ENCODE peak calls at places on chromosome 1, in ten cellular contexts. Y is SK-N-SH, O is transverse colon, E is GM23338, D is HCT116, T is GM12878, W is breast epithelium, L is prostate gland, U is K562, R is stomach. F is an unnamed sample.

GRCh38 chr1:21766210-21766609 is 16.7 kb downstream of the USP48 start:
- DNase-seq in L (no peak), T (no peak), D (no peak), U (no peak), Y (no peak), E (no peak), O (no peak), W (no peak), R (no peak), F (no peak)

GRCh38 chr1:196143602-196144342 is 464.5 kb downstream of the KCNT2 start:
- DNase-seq in D (peak; percentile 24), W (no peak), O (no peak), L (no peak), E (peak; percentile 70), T (no peak), Y (no peak), R (no peak), U (no peak), F (no peak)

GRCh38 chr1:222732216-222733159 is 4.5 kb upstream of the FAM177B start:
- DNase-seq in E (no peak), T (peak; percentile 77), Y (no peak), D (no peak), O (no peak), W (no peak), L (no peak), U (no peak), R (no peak), F (no peak)

GRCh38 chr1:156618853-156619581 is at the start of gene HAPLN2:
- DNase-seq in W (no peak), L (no peak), Y (no peak), T (no peak), E (peak; percentile 82), R (no peak), U (peak; percentile 47), O (no peak), D (no peak), F (no peak)

GRCh38 chr1:5743435-5744095 is 248.7 kb downstream of the NPHP4 start:
- DNase-seq in E (no peak), T (no peak), L (no peak), W (peak; percentile 46), O (no peak), D (no peak), Y (no peak), U (no peak), R (no peak), F (peak; percentile 12)

GRCh38 chr1:27031235-27032118 is 18.8 kb upstream of the TENT5B start:
- DNase-seq in R (peak; percentile 86), W (peak; percentile 94), U (peak; percentile 23), T (no peak), E (peak; percentile 89), Y (peak; percentile 38), L (peak; percentile 95), O (peak; percentile 89), D (peak; percentile 67), F (peak; percentile 82)

GRCh38 chr1:18991585-18991984 is 35.1 kb upstream of the IFFO2 start:
- DNase-seq in T (no peak), L (no peak), W (no peak), D (no peak), R (no peak), U (peak; percentile 80), Y (no peak), E (no peak), O (no peak), F (no peak)

GRCh38 chr1:64884261-64885040 is 81.9 kb downstream of the JAK1 start:
- DNase-seq in L (no peak), D (no peak), T (no peak), E (no peak), Y (no peak), W (no peak), U (no peak), O (no peak), R (no peak), F (no peak)

DNA sequence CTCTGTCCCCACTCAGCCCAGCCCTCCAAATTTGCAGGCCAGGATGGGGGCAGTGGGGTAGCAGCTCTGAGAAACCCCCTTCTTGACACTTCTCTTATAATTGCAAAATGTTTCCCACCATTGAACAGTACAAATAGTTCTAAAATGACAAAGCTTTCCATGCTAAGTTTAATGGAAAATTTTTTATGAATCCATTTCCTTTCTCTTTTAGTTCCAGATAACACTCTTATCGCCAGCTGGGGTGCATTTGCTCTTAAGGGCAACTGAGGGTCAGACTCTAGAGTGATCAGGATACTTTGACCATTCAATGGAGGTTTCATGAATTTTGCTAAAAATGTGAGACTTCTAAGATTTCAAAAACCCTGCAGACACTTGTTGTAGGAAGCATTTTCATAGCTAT is 29.9 kb downstream of the PIK3C2B start:
- DNase-seq in D (no peak), O (no peak), T (no peak), W (no peak), Y (no peak), L (no peak), E (no peak), R (no peak), U (no peak), F (no peak)
- H3K4me1 ChIP-seq in D (no peaks in the 10 kb centered on the region), O (peaks cover 5% of the 10 kb centered on the region), T (peaks cover 60% of the 10 kb centered on the region), W (peaks cover 10% of the 10 kb centered on the region), Y (peaks cover 12% of the 10 kb centered on the region), L (peaks cover 8% of the 10 kb centered on the region), E (no peaks in the 10 kb centered on the region), R (peaks cover 49% of the 10 kb centered on the region), U (peaks cover 38% of the 10 kb centered on the region), F (peaks cover 74% of the 10 kb centered on the region)

GRCh38 chr1:198892065-198892464 is 253.2 kb downstream of the PTPRC start:
- DNase-seq in T (no peak), U (no peak), E (peak; percentile 23), O (no peak), R (no peak), Y (peak; percentile 9), L (no peak), D (no peak), W (no peak), F (no peak)

GRCh38 chr1:198889102-198889501 is 250.3 kb downstream of the PTPRC start:
- DNase-seq in L (no peak), T (no peak), R (no peak), E (no peak), D (no peak), U (no peak), O (no peak), W (no peak), Y (no peak), F (no peak)

GRCh38 chr1:198890531-198890930 is 251.7 kb downstream of the PTPRC start:
- DNase-seq in O (no peak), W (no peak), T (no peak), U (no peak), R (no peak), E (no peak), L (no peak), D (no peak), Y (no peak), F (no peak)

GRCh38 chr1:198889732-198890131 is 250.9 kb downstream of the PTPRC start:
- DNase-seq in U (no peak), T (no peak), O (no peak), D (no peak), R (no peak), Y (no peak), W (no peak), E (no peak), L (no peak), F (no peak)

GRCh38 chr1:198888379-198888778 is 249.5 kb downstream of the PTPRC start:
- DNase-seq in Y (no peak), E (no peak), R (no peak), W (no peak), U (no peak), D (no peak), L (no peak), O (no peak), T (no peak), F (no peak)
- TF ChIP-seq POLR2AphosphoS5 in Y (no peak), E (no peak), R (no peak), W (no peak), U (no peak), D (no peak), L (no peak), O (no peak), T (no peak), F (no peak)

GRCh38 chr1:47579809-47580208 is 142.0 kb downstream of the FOXD2 start:
- DNase-seq in Y (no peak), O (no peak), W (no peak), E (no peak), L (no peak), D (no peak), T (no peak), U (no peak), R (no peak), F (no peak)

GRCh38 chr1:47576758-47577115 is 138.9 kb downstream of the FOXD2 start:
- DNase-seq in W (no peak), R (no peak), U (no peak), O (no peak), E (no peak), D (no peak), T (no peak), L (no peak), Y (no peak), F (no peak)

GRCh38 chr1:47577310-47578025 is 139.6 kb downstream of the FOXD2 start:
- DNase-seq in Y (no peak), L (no peak), U (no peak), W (no peak), T (no peak), E (no peak), D (no peak), O (no peak), R (no peak), F (no peak)

GRCh38 chr1:47578862-47579419 is 141.1 kb downstream of the FOXD2 start:
- DNase-seq in E (no peak), U (no peak), Y (no peak), D (no peak), R (no peak), L (no peak), O (no peak), T (no peak), W (peak; percentile 5), F (no peak)

DNA sequence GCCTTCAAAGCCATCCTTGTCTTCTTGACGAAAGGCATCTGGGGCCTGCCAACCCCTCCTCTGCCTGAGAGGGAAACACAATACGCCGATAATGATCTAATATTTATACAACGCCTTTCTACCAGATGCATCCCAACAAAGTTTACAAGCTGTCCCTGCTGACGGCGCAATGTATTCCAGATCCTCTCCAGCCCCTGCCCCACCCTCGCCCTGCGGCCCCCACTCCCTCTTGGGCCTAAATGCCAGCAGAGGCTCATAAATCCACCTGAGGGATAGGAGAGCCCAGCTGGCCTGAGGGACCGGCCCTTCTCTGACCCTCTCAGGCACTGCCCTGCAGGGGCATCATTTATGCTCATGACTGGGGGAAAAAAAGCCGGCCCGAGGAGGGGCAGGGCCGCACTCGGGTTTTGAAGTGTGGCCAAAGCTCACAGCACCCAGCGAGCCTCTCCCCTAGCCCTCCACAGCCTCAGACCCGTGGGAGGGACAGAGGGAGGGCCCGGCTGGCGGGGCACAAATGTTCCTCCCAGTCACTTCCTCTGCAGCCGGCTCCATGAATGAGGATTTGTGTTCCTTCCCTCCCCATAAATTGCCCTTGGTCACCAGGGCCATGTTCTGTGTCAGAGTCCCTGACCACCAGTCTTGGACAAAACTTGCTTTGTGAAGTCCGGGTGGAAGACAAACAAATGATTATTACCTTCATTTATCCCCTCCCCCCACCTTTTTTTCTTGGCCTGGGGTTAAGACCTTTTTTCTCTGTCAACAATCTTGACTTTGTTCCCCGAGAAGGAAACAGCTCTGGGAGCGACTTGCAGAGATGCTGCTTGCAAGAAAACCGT is 140.4 kb downstream of the FOXD2 start:
- DNase-seq in D (no peak), Y (peak; percentile 58), W (peak; percentile 48), T (no peak), U (no peak), L (no peak), O (peak; percentile 27), R (no peak), E (peak; percentile 17), F (no peak)
- H3K4me1 ChIP-seq in D (no peaks in the 10 kb centered on the region), Y (peaks cover 20% of the 10 kb centered on the region), W (peaks cover 4% of the 10 kb centered on the region), T (no peaks in the 10 kb centered on the region), U (peaks cover 3% of the 10 kb centered on the region), L (peaks cover 3% of the 10 kb centered on the region), O (peaks cover 11% of the 10 kb centered on the region), R (peaks cover 11% of the 10 kb centered on the region), E (no peaks in the 10 kb centered on the region), F (peaks cover 17% of the 10 kb centered on the region)

DNA sequence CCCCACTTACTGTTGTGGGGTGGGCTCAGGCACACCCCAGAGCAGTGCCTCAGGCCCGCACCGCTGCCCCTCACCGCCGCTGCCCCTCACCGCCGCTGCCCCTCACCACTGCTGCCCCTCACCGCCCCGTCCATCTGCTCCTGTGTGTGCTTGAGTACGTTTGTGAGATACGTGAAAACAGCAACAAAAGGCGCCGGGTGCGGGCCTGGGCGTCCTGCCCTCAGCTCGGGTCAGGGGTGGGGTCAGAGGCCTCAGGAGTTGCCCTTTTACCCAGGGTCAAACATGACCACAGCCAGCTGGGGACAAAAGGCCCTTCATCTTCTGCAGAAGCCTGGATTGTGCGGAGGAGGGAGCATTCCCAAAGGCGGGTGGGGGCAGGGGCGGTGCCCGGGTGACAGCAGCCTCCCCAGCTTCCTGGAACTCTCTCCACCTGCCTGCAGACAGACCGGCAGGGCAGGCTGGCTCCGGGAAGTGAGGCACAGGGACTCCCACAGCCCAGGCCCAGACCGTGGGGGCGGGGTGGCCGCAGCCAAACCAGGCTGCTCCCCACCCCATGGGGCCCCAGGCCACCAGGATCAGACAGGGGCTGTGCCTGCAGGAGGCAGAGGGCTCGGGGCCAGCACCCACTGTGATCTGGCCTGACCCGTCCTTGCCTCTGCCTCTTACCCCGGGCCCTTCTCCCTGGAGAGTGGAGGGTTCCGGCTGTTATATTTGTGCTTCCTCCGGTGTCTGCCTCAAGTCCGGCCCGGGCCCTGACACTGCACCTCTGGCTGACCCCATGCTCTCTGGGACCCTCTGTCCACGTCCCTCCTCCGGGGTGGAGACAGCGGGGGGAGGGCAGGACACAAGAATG is 2.3 kb upstream of the VWA1 start:
- DNase-seq in Y (peak; percentile 39), L (peak; percentile 97), U (peak; percentile 90), R (peak; percentile 93), T (no peak), D (no peak), O (peak; percentile 93), W (peak; percentile 94), E (peak; percentile 71), F (peak; percentile 94)
- TF ChIP-seq POLR2AphosphoS5 in Y (no peak), L (peak; percentile 96), U (no peak), R (peak; percentile 92), T (no peak), D (peak; percentile 87), O (peak; percentile 90), W (peak; percentile 69), E (no peak), F (peak; percentile 93)

F was measured in upper lobe of left lung.